ENCODE peak calls at places on chromosomes 2 and 18, in four cellular contexts. C is GM23338, Y is coronary artery, T is uterus. W is an unnamed sample.
A peak's percentile ranks its signal among the peaks of the same experiment; 100 is the strongest.

GRCh38 chr2:78035804-78036203 is 513.6 kb upstream of the LRRTM4 start:
- DNase-seq in C (peak; percentile 45), Y (no peak), T (no peak), W (no peak)

GRCh38 chr2:131584940-131585339 is 57.3 kb downstream of the CCDC74A start:
- DNase-seq in C (no peak), Y (no peak), T (no peak), W (no peak)

GRCh38 chr2:23411752-23412431 is 26.9 kb downstream of the KLHL29 start:
- DNase-seq in C (no peak), Y (peak; percentile 77), T (no peak), W (peak; percentile 38)

GRCh38 chr2:154952346-154953010 is 254.0 kb downstream of the KCNJ3 start:
- DNase-seq in C (peak; percentile 62), Y (no peak), T (no peak), W (no peak)

GRCh38 chr2:8672940-8673339 is 8.9 kb upstream of the ID2 start:
- DNase-seq in C (no peak), Y (peak; percentile 54), T (no peak), W (no peak)

GRCh38 chr2:85106489-85107180 is 26.6 kb upstream of the TCF7L1 start:
- DNase-seq in C (no peak), Y (no peak), T (no peak), W (no peak)

GRCh38 chr2:168521342-168521741 is 65.3 kb downstream of the CERS6 start:
- DNase-seq in C (peak; percentile 27), Y (no peak), T (no peak), W (no peak)

GRCh38 chr2:150528861-150529801 is 41.7 kb upstream of the RND3 start:
- DNase-seq in C (peak; percentile 10), Y (no peak), T (no peak), W (no peak)

GRCh38 chr2:240559271-240559670 is 886 bp upstream of the DUSP28 start:
- DNase-seq in C (no peak), Y (no peak), T (no peak), W (no peak)

GRCh38 chr2:119549236-119549635 is 5.0 kb downstream of the CFAP221 start:
- DNase-seq in C (no peak), Y (no peak), T (no peak), W (no peak)

GRCh38 chr2:43302311-43303051 is 76.1 kb upstream of the ZFP36L2 start:
- DNase-seq in C (no peak), Y (peak; percentile 54), T (no peak), W (no peak)

GRCh38 chr2:237864030-237864931 is 4.9 kb downstream of the RAMP1 start:
- DNase-seq in C (no peak), Y (no peak), T (peak; percentile 74), W (no peak)

GRCh38 chr2:26312471-26312870 is 33.5 kb upstream of the SELENOI start:
- DNase-seq in C (no peak), Y (no peak), T (no peak), W (no peak)

GRCh38 chr18:79460445-79461300 is 64.9 kb downstream of the NFATC1 start:
- DNase-seq in C (no peak), Y (no peak), T (no peak), W (no peak)

GRCh38 chr18:50334546-50335152 is 40.2 kb upstream of the SKA1 start:
- DNase-seq in C (no peak), Y (no peak), T (no peak), W (no peak)

GRCh38 chr2:144357623-144358400 is 162.1 kb downstream of the ZEB2 start:
- DNase-seq in C (no peak), Y (no peak), T (no peak), W (no peak)

GRCh38 chr18:22432672-22433137 is 15.0 kb upstream of the CTAGE1 start:
- DNase-seq in C (no peak), Y (peak; percentile 90), T (peak; percentile 81), W (peak; percentile 16)

GRCh38 chr2:59886758-59887157 is 666.7 kb downstream of the BCL11A start:
- DNase-seq in C (no peak), Y (no peak), T (no peak), W (no peak)

GRCh38 chr2:57809230-57809629 is 237.4 kb upstream of the VRK2 start:
- DNase-seq in C (no peak), Y (no peak), T (no peak), W (no peak)

DNA sequence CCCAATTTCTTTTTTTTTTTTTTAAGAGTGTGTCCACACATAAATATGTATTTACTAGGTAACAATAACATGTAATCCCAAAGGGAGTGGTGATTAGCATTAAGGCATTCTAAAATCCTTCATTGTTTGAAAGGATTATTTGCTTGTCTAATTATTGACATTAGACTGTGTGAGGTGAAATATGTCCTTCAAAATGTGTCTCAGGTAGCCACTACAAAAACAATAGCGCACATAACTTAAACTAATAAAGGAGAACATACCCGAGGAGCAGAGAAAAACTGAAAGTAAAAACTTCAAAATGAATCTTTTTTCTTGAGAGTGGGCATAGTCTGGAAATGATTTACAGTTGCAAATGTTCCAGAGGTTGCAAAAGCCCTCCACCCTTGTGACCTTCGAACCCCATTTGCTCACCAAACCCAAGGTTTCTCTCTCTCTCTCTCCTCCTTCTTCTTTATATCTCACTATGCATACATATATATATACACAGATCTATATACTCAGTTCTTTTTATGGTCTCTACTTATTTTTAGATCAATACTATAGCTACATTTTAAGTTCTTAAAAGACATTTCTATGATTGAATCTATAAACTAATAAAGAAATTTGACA is 24.4 kb upstream of the FRZB start:
- DNase-seq in C (no peak), Y (no peak), T (no peak), W (no peak)
- H3K4me3 ChIP-seq in C (no peak overlapping the region), Y (no peak overlapping the region), T (no peak overlapping the region), W (no peak overlapping the region)

DNA sequence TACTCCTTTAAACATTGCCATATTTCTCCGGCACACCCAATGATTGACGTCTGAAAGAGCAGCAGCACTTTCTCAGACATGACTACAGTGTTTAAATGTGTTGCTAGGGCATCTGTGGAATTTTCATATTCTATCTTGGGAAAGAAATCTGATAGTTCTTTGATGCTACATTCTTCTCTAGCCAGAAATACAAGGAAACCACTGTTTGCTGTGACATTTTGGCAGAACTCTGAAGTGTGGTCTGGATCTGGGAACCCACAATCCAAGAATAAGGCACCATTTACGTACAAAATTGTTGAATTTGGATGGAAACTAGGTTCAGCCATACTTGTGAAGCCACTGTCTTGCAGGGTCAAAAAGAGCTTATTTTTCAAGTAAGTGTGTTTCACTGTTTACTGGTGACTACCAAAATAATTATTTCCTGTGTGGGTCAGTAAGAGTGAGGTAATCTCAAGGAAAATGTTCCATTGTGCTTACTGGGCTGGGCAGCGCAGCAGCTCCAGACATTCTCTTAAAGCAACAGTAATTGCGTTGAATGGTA is 21.3 kb upstream of the CD28 start:
- DNase-seq in C (no peak), Y (no peak), T (no peak), W (no peak)
- H3K4me3 ChIP-seq in C (no peak overlapping the region), Y (peak overlapping the region; percentile 16), T (no peak overlapping the region), W (no peak overlapping the region)

GRCh38 chr2:42169869-42170465 is 814 bp downstream of the EML4 start:
- DNase-seq in C (peak; percentile 29), Y (no peak), T (no peak), W (no peak)

GRCh38 chr2:42170619-42171395 is 1.7 kb downstream of the EML4 start:
- DNase-seq in C (no peak), Y (no peak), T (no peak), W (no peak)

GRCh38 chr2:42172566-42172965 is 3.4 kb downstream of the EML4 start:
- DNase-seq in C (no peak), Y (no peak), T (no peak), W (no peak)

GRCh38 chr2:42171396-42171971 is 2.3 kb downstream of the EML4 start:
- DNase-seq in C (peak; percentile 30), Y (no peak), T (no peak), W (no peak)

DNA sequence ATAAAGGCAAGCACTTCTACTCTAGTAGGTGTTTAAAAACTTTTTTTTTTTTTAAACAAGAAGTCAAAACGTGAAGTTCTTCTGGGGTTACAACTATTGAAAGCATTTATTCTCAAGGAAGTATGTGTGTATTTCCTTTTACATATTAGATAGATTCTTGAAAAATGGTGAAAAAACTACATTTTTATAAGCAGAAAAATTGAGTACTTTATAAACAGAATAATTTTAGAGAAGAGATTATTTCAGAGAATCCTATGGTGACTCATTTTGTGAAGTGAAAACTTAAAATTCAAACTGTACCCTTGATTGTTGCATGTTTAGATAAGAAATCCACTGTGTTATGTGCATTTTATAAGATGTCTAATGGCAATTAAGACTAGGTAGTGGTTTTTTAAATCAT is 2.9 kb downstream of the EML4 start:
- DNase-seq in C (no peak), Y (no peak), T (no peak), W (no peak)
- H3K4me3 ChIP-seq in C (peak overlapping the region; percentile 91), Y (peak overlapping the region; percentile 96), T (no peak overlapping the region), W (no peak overlapping the region)

DNA sequence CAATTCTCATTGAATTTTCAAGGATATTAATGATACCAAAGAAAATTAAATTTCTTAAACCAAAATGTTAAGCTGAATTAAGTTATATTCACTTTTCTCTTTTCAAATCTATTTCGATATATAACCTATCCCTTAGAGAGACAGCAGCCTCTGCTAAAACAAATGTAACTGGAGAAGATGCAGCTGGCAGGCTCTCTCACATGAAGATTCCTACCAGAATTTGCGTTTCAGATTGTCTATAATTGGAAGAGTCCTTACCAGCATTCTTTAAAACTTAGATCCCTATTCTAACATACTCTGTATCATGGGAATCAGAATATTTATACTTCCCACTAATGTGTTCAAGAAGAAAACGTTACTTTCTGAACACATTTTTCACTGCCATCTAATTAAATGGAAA is 1.6 kb downstream of the PTPN2 start:
- DNase-seq in C (no peak), Y (no peak), T (no peak), W (no peak)
- H3K4me3 ChIP-seq in C (peak overlapping the region; percentile 74), Y (peak overlapping the region; percentile 87), T (no peak overlapping the region), W (peak overlapping the region; percentile 92)

GRCh38 chr2:67393237-67393636 is 3.9 kb upstream of the ETAA1 start:
- DNase-seq in C (no peak), Y (no peak), T (no peak), W (no peak)
- H3K4me3 ChIP-seq in C (no peak overlapping the region), Y (no peak overlapping the region), T (no peak overlapping the region), W (no peak overlapping the region)

W was measured in tibial nerve.